ENCODE peak calls at places on chromosomes 4 and X, in ten cellular contexts. H is pancreas, R is colonic mucosa, Q is lower leg skin, F is RWPE1, U is activated B cell treated with CpG ODN at 0.5 μM for 24 hours, C is lower lobe of right lung, K is bronchial epithelial cell, Z is mucosa of descending colon, N is GM12878. L is an unnamed sample.

GRCh38 chr4:36088542-36088941 is 155.8 kb downstream of the ARAP2 start:
- DNase-seq in K (no peak), N (no peak), Z (no peak), R (no peak), U (no peak), Q (no peak), H (no peak), F (no peak), C (no peak), L (no peak)

GRCh38 chr4:155974957-155975356 is 21.3 kb upstream of the CTSO start:
- DNase-seq in U (no peak), H (no peak), C (no peak), N (no peak), K (no peak), Z (no peak), R (no peak), F (no peak), Q (no peak), L (no peak)

GRCh38 chr4:32560306-32560705 is 1840.1 kb downstream of the PCDH7 start:
- DNase-seq in F (no peak), N (no peak), C (no peak), Z (no peak), H (no peak), K (no peak), U (no peak), R (no peak), Q (no peak), L (no peak)

GRCh38 chr4:140755811-140756291 is 334 bp downstream of the TBC1D9 start:
- DNase-seq in R (no peak), K (no peak), N (no peak), C (peak), H (peak), Z (peak), U (peak), F (peak), Q (peak), L (peak)

GRCh38 chrX:131704136-131704695 is 160.3 kb downstream of the OR13H1 start:
- DNase-seq in C (no peak), R (peak), Z (no peak), F (no peak), H (peak), U (no peak), K (no peak), Q (peak), N (peak), L (no peak)

GRCh38 chrX:13167444-13168207 is 123.2 kb upstream of the FAM9C start:
- DNase-seq in N (no peak), C (no peak), Z (no peak), U (no peak), R (no peak), K (peak), Q (no peak), H (no peak), F (no peak), L (no peak)

GRCh38 chrX:103918584-103919335 is 43.7 kb upstream of the TMSB15B start:
- DNase-seq in F (peak), U (peak), N (no peak), K (peak), Q (peak), C (peak), R (peak), H (peak), Z (peak), L (no peak)

GRCh38 chr4:123037809-123038208 is 115.4 kb upstream of the NUDT6 start:
- DNase-seq in Z (no peak), K (no peak), C (no peak), R (no peak), N (no peak), U (no peak), F (no peak), H (no peak), Q (no peak), L (no peak)

GRCh38 chrX:54093159-54093558 is 48.9 kb upstream of the PHF8 start:
- DNase-seq in Z (no peak), C (no peak), K (no peak), F (no peak), U (no peak), R (no peak), Q (no peak), H (no peak), N (no peak), L (no peak)

GRCh38 chr4:80535551-80535950 is 200.0 kb downstream of the CFAP299 start:
- DNase-seq in F (no peak), Q (no peak), R (no peak), U (no peak), K (peak), C (no peak), H (no peak), N (no peak), Z (no peak), L (no peak)

GRCh38 chrX:18548996-18549395 is 122.9 kb downstream of the RS1 start:
- DNase-seq in K (peak), Z (no peak), H (no peak), U (no peak), R (no peak), N (no peak), Q (no peak), C (no peak), F (no peak), L (no peak)

GRCh38 chr4:165325732-165326512 is 1.5 kb upstream of the MSMO1 start:
- DNase-seq in F (peak), C (no peak), Q (no peak), N (no peak), U (no peak), R (no peak), H (no peak), Z (no peak), K (peak), L (no peak)

GRCh38 chr4:166655705-166656104 is 578.6 kb downstream of the SPOCK3 start:
- DNase-seq in C (no peak), K (no peak), F (no peak), Q (no peak), U (no peak), Z (no peak), R (no peak), H (no peak), N (no peak), L (no peak)

GRCh38 chr4:704971-705277 is 708 bp upstream of the PCGF3 start:
- DNase-seq in N (no peak), F (no peak), K (no peak), H (no peak), Q (no peak), C (no peak), Z (no peak), U (no peak), R (no peak), L (no peak)

GRCh38 chr4:108743021-108743420 is 19.8 kb downstream of the ETNPPL start:
- DNase-seq in F (no peak), K (no peak), Z (no peak), H (no peak), R (no peak), Q (no peak), C (no peak), N (no peak), U (no peak), L (no peak)

GRCh38 chr4:169148851-169149250 is 121.9 kb downstream of the SH3RF1 start:
- DNase-seq in K (no peak), U (no peak), Q (no peak), H (no peak), Z (no peak), R (no peak), C (no peak), N (no peak), F (no peak), L (no peak)

GRCh38 chr4:31194823-31195222 is 474.7 kb downstream of the PCDH7 start:
- DNase-seq in U (no peak), R (no peak), H (no peak), K (peak), N (no peak), C (no peak), Q (no peak), F (no peak), Z (no peak), L (no peak)

GRCh38 chrX:153999359-154000037 is 20.2 kb downstream of the IRAK1 start:
- DNase-seq in F (no peak), C (no peak), H (no peak), N (no peak), R (no peak), Q (no peak), Z (no peak), K (no peak), U (no peak), L (no peak)

GRCh38 chr4:150381671-150382427 is 200.1 kb upstream of the MAB21L2 start:
- DNase-seq in C (no peak), R (no peak), F (no peak), H (no peak), N (no peak), K (no peak), Z (no peak), U (no peak), Q (no peak), L (no peak)

GRCh38 chrX:10178866-10179463 is 22.2 kb downstream of the CLCN4 start:
- DNase-seq in U (no peak), R (no peak), Z (no peak), Q (no peak), F (no peak), K (no peak), C (no peak), N (no peak), H (no peak), L (no peak)

GRCh38 chrX:21658152-21658737 is at the start of gene KLHL34:
- DNase-seq in N (no peak), R (peak), Z (peak), K (no peak), F (no peak), C (no peak), Q (no peak), U (peak), H (no peak), L (peak)

GRCh38 chr4:53306729-53307128 is 59.1 kb downstream of the SCFD2 start:
- DNase-seq in C (no peak), R (no peak), H (no peak), Z (no peak), N (no peak), Q (no peak), U (no peak), K (no peak), F (no peak), L (no peak)

GRCh38 chr4:113899260-113900177 is 79.9 kb downstream of the ARSJ start:
- DNase-seq in F (no peak), C (no peak), R (no peak), Q (no peak), H (no peak), K (no peak), Z (peak), N (peak), U (no peak), L (no peak)

GRCh38 chr4:140331245-140331644 is 42.2 kb upstream of the SCOC start:
- DNase-seq in C (no peak), K (no peak), Q (no peak), N (no peak), F (no peak), U (no peak), Z (no peak), H (no peak), R (no peak), L (no peak)

GRCh38 chrX:46649421-46650260 is 76.1 kb downstream of the CHST7 start:
- DNase-seq in C (peak), Z (peak), Q (no peak), N (no peak), K (no peak), H (peak), F (no peak), U (no peak), R (no peak), L (no peak)

GRCh38 chrX:46648660-46649059 is 75.1 kb downstream of the CHST7 start:
- DNase-seq in F (no peak), Q (no peak), H (no peak), C (no peak), Z (no peak), N (no peak), U (no peak), K (no peak), R (no peak), L (no peak)

GRCh38 chrX:46653482-46653881 is 79.9 kb downstream of the CHST7 start:
- DNase-seq in U (no peak), N (no peak), C (peak), R (no peak), F (no peak), Z (peak), H (no peak), K (peak), Q (no peak), L (no peak)
- TF ChIP-seq CTCF in U (no peak), N (peak), C (peak), R (no peak), F (no peak), Z (no peak), H (no peak), K (peak), Q (no peak), L (peak)

GRCh38 chrX:108165349-108166111 is 74.0 kb downstream of the ATG4A start:
- DNase-seq in K (no peak), C (no peak), N (no peak), Q (peak), Z (peak), F (peak), H (no peak), U (no peak), R (no peak), L (no peak)
- TF ChIP-seq CTCF in K (peak), C (peak), N (peak), Q (no peak), Z (no peak), F (no peak), H (no peak), U (no peak), R (no peak), L (peak)

DNA sequence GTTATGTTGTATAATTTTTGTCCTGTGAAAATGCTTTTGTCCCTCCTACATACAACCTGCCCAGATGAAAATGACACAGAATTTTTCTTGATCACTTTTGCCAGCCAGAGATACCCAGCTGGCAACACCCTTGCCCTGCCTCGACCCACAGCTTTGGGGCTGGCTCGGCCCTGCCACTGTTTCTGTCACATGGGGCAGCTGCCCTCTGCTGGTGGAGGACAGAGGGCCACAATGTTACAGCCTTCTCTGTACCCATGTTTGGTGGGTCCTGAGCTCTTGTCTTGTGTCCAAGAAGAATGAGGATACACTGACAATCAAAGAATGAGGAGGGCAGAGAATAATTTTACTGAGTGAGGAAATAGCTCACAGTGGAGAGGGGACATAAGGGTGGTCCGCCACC is 31.1 kb downstream of the BMP15 start:
- DNase-seq in N (no peak), C (no peak), F (no peak), Q (no peak), H (no peak), U (no peak), Z (peak), K (no peak), R (peak), L (no peak)
- TF ChIP-seq CTCF in N (peak), C (peak), F (peak), Q (no peak), H (no peak), U (no peak), Z (no peak), K (peak), R (peak), L (peak)

GRCh38 chrX:111164728-111165127 is 68.7 kb downstream of the PAK3 start:
- DNase-seq in Q (no peak), C (no peak), N (no peak), H (no peak), Z (peak), K (peak), U (no peak), F (no peak), R (no peak), L (no peak)
- TF ChIP-seq CTCF in Q (no peak), C (no peak), N (no peak), H (no peak), Z (no peak), K (peak), U (no peak), F (no peak), R (no peak), L (peak)

DNA sequence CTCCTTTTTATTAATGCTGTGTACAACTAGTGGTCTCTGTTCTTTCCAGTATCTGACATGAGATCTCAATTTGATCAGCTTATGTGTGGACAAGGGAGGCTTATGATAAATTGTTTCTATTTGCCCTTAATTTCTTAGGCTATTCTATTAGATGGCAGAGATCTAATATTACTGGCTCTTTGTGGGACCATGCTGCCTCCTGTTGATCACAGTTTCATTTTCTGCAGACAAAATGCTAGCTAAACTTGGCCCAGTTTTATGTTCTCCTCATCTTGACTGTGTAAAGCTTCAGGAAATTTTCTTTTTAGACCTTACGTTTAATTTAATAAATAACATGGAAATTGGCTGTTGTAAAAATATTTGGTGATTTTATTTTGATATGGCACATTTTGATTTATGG is 627.1 kb upstream of the AADAT start:
- DNase-seq in U (no peak), Z (no peak), K (no peak), H (no peak), F (no peak), N (no peak), R (no peak), Q (no peak), C (no peak), L (no peak)
- TF ChIP-seq CTCF in U (no peak), Z (no peak), K (no peak), H (no peak), F (no peak), N (no peak), R (no peak), Q (no peak), C (no peak), L (peak)

GRCh38 chr4:100369871-100370270 is 148.0 kb downstream of the EMCN start:
- DNase-seq in Q (no peak), H (no peak), R (no peak), U (no peak), K (no peak), N (no peak), Z (no peak), C (no peak), F (no peak), L (no peak)

GRCh38 chr4:100367451-100367850 is 150.4 kb downstream of the EMCN start:
- DNase-seq in C (no peak), K (no peak), F (no peak), Z (no peak), Q (no peak), U (no peak), N (no peak), H (no peak), R (no peak), L (no peak)

DNA sequence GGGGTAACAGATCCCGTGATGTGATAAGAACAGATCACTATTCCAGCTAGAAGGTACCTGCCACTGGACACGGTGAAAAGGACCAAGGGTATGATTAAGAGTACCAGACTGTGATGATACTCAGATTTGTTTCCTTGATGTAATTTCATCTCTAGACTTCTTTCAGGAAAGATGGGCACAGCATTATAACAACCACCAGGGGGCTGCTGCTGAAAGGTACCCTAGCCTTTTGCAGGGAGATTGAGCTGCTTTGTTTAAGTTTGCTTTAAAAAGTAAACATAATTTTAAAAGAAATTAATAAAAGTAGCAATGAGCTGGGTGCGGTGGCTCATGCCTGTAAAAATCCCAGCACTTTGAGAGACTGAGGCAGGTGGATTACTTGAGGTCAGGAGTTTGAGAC is 145.4 kb downstream of the EMCN start:
- DNase-seq in H (no peak), N (no peak), R (no peak), F (peak), Q (no peak), K (peak), Z (no peak), C (no peak), U (no peak), L (no peak)
- TF ChIP-seq CTCF in H (no peak), N (peak), R (no peak), F (peak), Q (no peak), K (peak), Z (no peak), C (no peak), U (no peak), L (peak)